ENCODE peak calls at places on chromosomes 3 and 15, in four cellular contexts. I, A, Q and O are unnamed samples.

GRCh38 chr15:96500491-96500890 is 170.0 kb downstream of the NR2F2 start:
- DNase-seq in Q (no peak), I (no peak), A (no peak), O (no peak)

GRCh38 chr15:36501063-36501678 is 78.3 kb upstream of the CDIN1 start:
- DNase-seq in Q (peak; percentile 33), I (peak; percentile 84), A (no peak), O (no peak)

GRCh38 chr3:30548605-30549004 is 57.8 kb upstream of the TGFBR2 start:
- DNase-seq in A (no peak), Q (no peak), I (peak; percentile 44), O (no peak)

GRCh38 chr3:69695443-69695842 is 43.8 kb upstream of the MITF start:
- DNase-seq in I (no peak), Q (no peak), A (no peak), O (no peak)

GRCh38 chr3:74661672-74662071 is 47.2 kb upstream of the CNTN3 start:
- DNase-seq in I (no peak), A (no peak), Q (no peak), O (no peak)

GRCh38 chr3:71857926-71858325 is 73.0 kb upstream of the PROK2 start:
- DNase-seq in Q (no peak), I (no peak), A (no peak), O (no peak)

GRCh38 chr3:45892161-45892560 is 5.8 kb downstream of the CCR9 start:
- DNase-seq in A (no peak), Q (no peak), I (no peak), O (no peak)

GRCh38 chr3:106850429-106850828 is 526.8 kb upstream of the CCDC54 start:
- DNase-seq in I (no peak), A (no peak), Q (no peak), O (no peak)

GRCh38 chr15:25683911-25684310 is 179.2 kb downstream of the ATP10A start:
- DNase-seq in Q (no peak), A (no peak), I (peak; percentile 42), O (no peak)

GRCh38 chr15:52227456-52227855 is 36.3 kb upstream of the GNB5 start:
- DNase-seq in A (peak; percentile 39), I (peak; percentile 97), Q (peak; percentile 77), O (peak; percentile 63)

GRCh38 chr3:100496711-100497261 is 4.4 kb downstream of the TMEM45A start:
- DNase-seq in I (peak; percentile 23), Q (no peak), A (no peak), O (no peak)

GRCh38 chr3:44128057-44128775 is 113.5 kb upstream of the TOPAZ1 start:
- DNase-seq in Q (no peak), I (peak; percentile 40), A (no peak), O (no peak)

GRCh38 chr15:67820992-67821783 is 4.1 kb upstream of the SKOR1 start:
- DNase-seq in A (no peak), I (peak; percentile 53), Q (peak; percentile 75), O (no peak)

GRCh38 chr3:135325096-135325495 is 530.0 kb downstream of the EPHB1 start:
- DNase-seq in Q (no peak), A (no peak), I (no peak), O (no peak)

GRCh38 chr3:183572935-183573334 is 17.4 kb upstream of the KLHL6 start:
- DNase-seq in Q (no peak), A (no peak), I (no peak), O (no peak)

GRCh38 chr3:101846709-101847108 is 2.6 kb upstream of the NFKBIZ start:
- DNase-seq in I (no peak), Q (no peak), A (no peak), O (no peak)

GRCh38 chr3:43522702-43523362 is 99.0 kb downstream of the ANO10 start:
- DNase-seq in I (no peak), A (no peak), Q (no peak), O (no peak)

GRCh38 chr3:17149076-17149475 is 264.3 kb downstream of the PLCL2 start:
- DNase-seq in I (no peak), Q (no peak), A (no peak), O (no peak)

GRCh38 chr15:64048766-64049165 is 2.5 kb upstream of the DAPK2 start:
- DNase-seq in I (no peak), A (no peak), Q (no peak), O (no peak)

GRCh38 chr3:53350652-53351051 is 3.3 kb upstream of the DCP1A start:
- DNase-seq in Q (peak; percentile 26), I (peak; percentile 83), A (no peak), O (no peak)

GRCh38 chr15:57138260-57138895 is 219.9 kb downstream of the TCF12 start:
- DNase-seq in A (no peak), I (peak; percentile 97), Q (no peak), O (no peak)

GRCh38 chr3:186342197-186342596 is 19.8 kb downstream of the DGKG start:
- DNase-seq in Q (peak; percentile 50), I (no peak), A (no peak), O (no peak)

GRCh38 chr3:150874666-150875219 is 30.5 kb downstream of the MINDY4B start:
- DNase-seq in A (no peak), Q (no peak), I (no peak), O (no peak)

GRCh38 chr3:107975529-107976203 is 115.2 kb downstream of the CD47 start:
- DNase-seq in Q (no peak), A (no peak), I (no peak), O (no peak)

GRCh38 chr3:188712257-188712924 is 459.4 kb upstream of the TPRG1 start:
- DNase-seq in Q (no peak), I (no peak), A (no peak), O (no peak)

GRCh38 chr3:134754768-134755559 is 40.1 kb upstream of the EPHB1 start:
- DNase-seq in I (peak; percentile 81), A (no peak), Q (peak; percentile 66), O (peak; percentile 8)

GRCh38 chr3:38565339-38566214 is 69.4 kb downstream of the EXOG start:
- DNase-seq in Q (no peak), A (no peak), I (no peak), O (no peak)

GRCh38 chr15:69160976-69161877 is 792 bp downstream of the GLCE start:
- DNase-seq in A (no peak), I (peak; percentile 39), Q (peak; percentile 50), O (no peak)

GRCh38 chr3:38645076-38645475 is 4.4 kb downstream of the SCN5A start:
- DNase-seq in I (no peak), Q (peak; percentile 15), A (no peak), O (no peak)

GRCh38 chr3:32733631-32734229 is 48.7 kb downstream of the CNOT10 start:
- DNase-seq in I (peak; percentile 55), Q (peak; percentile 45), A (no peak), O (peak; percentile 12)

GRCh38 chr3:97125902-97126499 is 311.6 kb downstream of the EPHA6 start:
- DNase-seq in A (no peak), I (peak; percentile 53), Q (no peak), O (no peak)

GRCh38 chr3:172270767-172271166 is 177.5 kb downstream of the GHSR start:
- DNase-seq in A (no peak), I (no peak), Q (peak; percentile 37), O (peak; percentile 15)

GRCh38 chr3:63639821-63640220 is 12.7 kb upstream of the SNTN start:
- DNase-seq in I (no peak), Q (no peak), A (no peak), O (no peak)

GRCh38 chr15:63892794-63893441 is 59.2 kb upstream of the HERC1 start:
- DNase-seq in A (peak; percentile 73), Q (no peak), I (no peak), O (no peak)

GRCh38 chr3:194572131-194572789 is 61.0 kb downstream of the TMEM44 start:
- DNase-seq in I (peak; percentile 93), Q (no peak), A (no peak), O (no peak)

GRCh38 chr3:127151992-127152391 is 40.9 kb upstream of the PRR23E start:
- DNase-seq in A (no peak), I (no peak), Q (no peak), O (no peak)

GRCh38 chr15:68325721-68326120 is 48.2 kb downstream of the FEM1B start:
- DNase-seq in Q (no peak), A (no peak), I (no peak), O (no peak)

GRCh38 chr15:69468241-69469121 is 15.9 kb downstream of the RPLP1 start:
- DNase-seq in A (peak; percentile 78), Q (peak; percentile 56), I (peak; percentile 48), O (no peak)

GRCh38 chr3:170257145-170257544 is 34.9 kb downstream of the PRKCI start:
- DNase-seq in Q (peak; percentile 37), I (no peak), A (no peak), O (no peak)

GRCh38 chr3:169699536-169700050 is 36.1 kb upstream of the MECOM start:
- DNase-seq in I (no peak), A (no peak), Q (no peak), O (no peak)